ENCODE peak calls at places on chromosomes 16 and 17, in nine cellular contexts. One of them, this sample, is unnamed. For H3K4me1 and H3K9me3, the result is how much of the 10 kb centered on the place peaks cover.

GRCh38 chr16:19959736-19960135 is 75.1 kb upstream of the GPRC5B start:
- DNase-seq in fibroblast of lung: no peak
- DNase-seq in body of pancreas: no peak
- DNase-seq in Peyer's patch: no peak
- DNase-seq in IMR-90: no peak
- DNase-seq in tibial artery: no peak
- DNase-seq in sigmoid colon: no peak
- DNase-seq in left ventricle myocardium inferior: no peak
- DNase-seq in heart left ventricle: no peak
- DNase-seq in this sample: no peak

GRCh38 chr17:77286641-77287431 is 146.1 kb downstream of the SEC14L1 start:
- DNase-seq in fibroblast of lung: peak
- DNase-seq in body of pancreas: peak
- DNase-seq in Peyer's patch: peak
- DNase-seq in IMR-90: peak
- DNase-seq in tibial artery: no peak
- DNase-seq in sigmoid colon: peak
- DNase-seq in left ventricle myocardium inferior: peak
- DNase-seq in heart left ventricle: peak
- DNase-seq in this sample: peak

GRCh38 chr16:85390511-85391174 is 222.5 kb upstream of the GSE1 start:
- DNase-seq in fibroblast of lung: peak
- DNase-seq in body of pancreas: peak
- DNase-seq in Peyer's patch: peak
- DNase-seq in IMR-90: peak
- DNase-seq in tibial artery: peak
- DNase-seq in sigmoid colon: peak
- DNase-seq in left ventricle myocardium inferior: peak
- DNase-seq in heart left ventricle: peak
- DNase-seq in this sample: peak

GRCh38 chr16:66873685-66874055 is 6.6 kb upstream of the PDP2 start:
- DNase-seq in fibroblast of lung: no peak
- DNase-seq in body of pancreas: no peak
- DNase-seq in Peyer's patch: no peak
- DNase-seq in IMR-90: no peak
- DNase-seq in tibial artery: no peak
- DNase-seq in sigmoid colon: no peak
- DNase-seq in left ventricle myocardium inferior: no peak
- DNase-seq in heart left ventricle: no peak
- DNase-seq in this sample: no peak

GRCh38 chr16:68373528-68374250 is 62.9 kb downstream of the PRMT7 start:
- DNase-seq in fibroblast of lung: no peak
- DNase-seq in body of pancreas: no peak
- DNase-seq in Peyer's patch: no peak
- DNase-seq in IMR-90: no peak
- DNase-seq in tibial artery: no peak
- DNase-seq in sigmoid colon: no peak
- DNase-seq in left ventricle myocardium inferior: no peak
- DNase-seq in heart left ventricle: no peak
- DNase-seq in this sample: no peak

GRCh38 chr17:29587591-29587990 is 1.9 kb downstream of the GIT1 start:
- DNase-seq in fibroblast of lung: no peak
- DNase-seq in body of pancreas: no peak
- DNase-seq in Peyer's patch: no peak
- DNase-seq in IMR-90: no peak
- DNase-seq in tibial artery: no peak
- DNase-seq in sigmoid colon: no peak
- DNase-seq in left ventricle myocardium inferior: no peak
- DNase-seq in heart left ventricle: peak
- DNase-seq in this sample: no peak

GRCh38 chr16:12059216-12059769 is 82.8 kb downstream of the SNX29 start:
- DNase-seq in fibroblast of lung: no peak
- DNase-seq in body of pancreas: no peak
- DNase-seq in Peyer's patch: no peak
- DNase-seq in IMR-90: no peak
- DNase-seq in tibial artery: no peak
- DNase-seq in sigmoid colon: no peak
- DNase-seq in left ventricle myocardium inferior: peak
- DNase-seq in heart left ventricle: peak
- DNase-seq in this sample: no peak

GRCh38 chr17:40283662-40284061 is 4.0 kb upstream of the CDC6 start:
- DNase-seq in fibroblast of lung: peak
- DNase-seq in body of pancreas: no peak
- DNase-seq in Peyer's patch: no peak
- DNase-seq in IMR-90: peak
- DNase-seq in tibial artery: no peak
- DNase-seq in sigmoid colon: no peak
- DNase-seq in left ventricle myocardium inferior: no peak
- DNase-seq in heart left ventricle: no peak
- DNase-seq in this sample: no peak

GRCh38 chr17:35214192-35214591 is 20.0 kb upstream of the SLC35G3 start:
- DNase-seq in fibroblast of lung: no peak
- DNase-seq in body of pancreas: no peak
- DNase-seq in Peyer's patch: no peak
- DNase-seq in IMR-90: no peak
- DNase-seq in tibial artery: no peak
- DNase-seq in sigmoid colon: no peak
- DNase-seq in left ventricle myocardium inferior: no peak
- DNase-seq in heart left ventricle: no peak
- DNase-seq in this sample: no peak

GRCh38 chr16:11796227-11797165 is 562 bp downstream of the ZC3H7A start:
- DNase-seq in fibroblast of lung: peak
- DNase-seq in body of pancreas: peak
- DNase-seq in Peyer's patch: peak
- DNase-seq in IMR-90: peak
- DNase-seq in tibial artery: peak
- DNase-seq in sigmoid colon: peak
- DNase-seq in left ventricle myocardium inferior: peak
- DNase-seq in heart left ventricle: peak
- DNase-seq in this sample: peak

GRCh38 chr17:8289103-8289397 is 580 bp downstream of the RANGRF start:
- DNase-seq in fibroblast of lung: no peak
- DNase-seq in body of pancreas: no peak
- DNase-seq in Peyer's patch: no peak
- DNase-seq in IMR-90: no peak
- DNase-seq in tibial artery: peak
- DNase-seq in sigmoid colon: no peak
- DNase-seq in left ventricle myocardium inferior: peak
- DNase-seq in heart left ventricle: no peak
- DNase-seq in this sample: no peak

GRCh38 chr16:50643192-50643591 is 37.9 kb downstream of the SNX20 start:
- DNase-seq in fibroblast of lung: no peak
- DNase-seq in body of pancreas: no peak
- DNase-seq in Peyer's patch: no peak
- DNase-seq in IMR-90: no peak
- DNase-seq in tibial artery: no peak
- DNase-seq in sigmoid colon: no peak
- DNase-seq in left ventricle myocardium inferior: no peak
- DNase-seq in heart left ventricle: no peak
- DNase-seq in this sample: no peak

GRCh38 chr17:43040655-43041054 is 15.6 kb downstream of the RND2 start:
- DNase-seq in fibroblast of lung: no peak
- DNase-seq in body of pancreas: no peak
- DNase-seq in Peyer's patch: no peak
- DNase-seq in IMR-90: no peak
- DNase-seq in tibial artery: no peak
- DNase-seq in sigmoid colon: no peak
- DNase-seq in left ventricle myocardium inferior: no peak
- DNase-seq in heart left ventricle: no peak
- DNase-seq in this sample: no peak

GRCh38 chr17:83081561-83082201 is 2.3 kb downstream of the METRNL start:
- DNase-seq in fibroblast of lung: peak
- DNase-seq in body of pancreas: no peak
- DNase-seq in Peyer's patch: peak
- DNase-seq in IMR-90: peak
- DNase-seq in tibial artery: peak
- DNase-seq in sigmoid colon: peak
- DNase-seq in left ventricle myocardium inferior: no peak
- DNase-seq in heart left ventricle: no peak
- DNase-seq in this sample: peak

GRCh38 chr17:83082435-83082834 is 3.0 kb downstream of the METRNL start:
- DNase-seq in fibroblast of lung: no peak
- DNase-seq in body of pancreas: no peak
- DNase-seq in Peyer's patch: no peak
- DNase-seq in IMR-90: no peak
- DNase-seq in tibial artery: no peak
- DNase-seq in sigmoid colon: no peak
- DNase-seq in left ventricle myocardium inferior: no peak
- DNase-seq in heart left ventricle: no peak
- DNase-seq in this sample: no peak

GRCh38 chr17:83084214-83084613 is 4.8 kb downstream of the METRNL start:
- DNase-seq in fibroblast of lung: no peak
- DNase-seq in body of pancreas: no peak
- DNase-seq in Peyer's patch: no peak
- DNase-seq in IMR-90: no peak
- DNase-seq in tibial artery: no peak
- DNase-seq in sigmoid colon: no peak
- DNase-seq in left ventricle myocardium inferior: no peak
- DNase-seq in heart left ventricle: no peak
- DNase-seq in this sample: no peak

GRCh38 chr17:83083368-83084201 is 4.2 kb downstream of the METRNL start:
- DNase-seq in fibroblast of lung: peak
- DNase-seq in body of pancreas: no peak
- DNase-seq in Peyer's patch: no peak
- DNase-seq in IMR-90: peak
- DNase-seq in tibial artery: peak
- DNase-seq in sigmoid colon: peak
- DNase-seq in left ventricle myocardium inferior: no peak
- DNase-seq in heart left ventricle: no peak
- DNase-seq in this sample: no peak

GRCh38 chr17:83082899-83083367 is 3.5 kb downstream of the METRNL start:
- DNase-seq in fibroblast of lung: no peak
- DNase-seq in body of pancreas: no peak
- DNase-seq in Peyer's patch: no peak
- DNase-seq in IMR-90: no peak
- DNase-seq in tibial artery: no peak
- DNase-seq in sigmoid colon: no peak
- DNase-seq in left ventricle myocardium inferior: no peak
- DNase-seq in heart left ventricle: no peak
- DNase-seq in this sample: no peak
- H3K4me1 ChIP-seq in fibroblast of lung: under half
- H3K4me1 ChIP-seq in body of pancreas: under half
- H3K4me1 ChIP-seq in Peyer's patch: under half
- H3K4me1 ChIP-seq in IMR-90: half or more
- H3K4me1 ChIP-seq in tibial artery: under half
- H3K4me1 ChIP-seq in sigmoid colon: under half
- H3K4me1 ChIP-seq in left ventricle myocardium inferior: half or more
- H3K4me1 ChIP-seq in heart left ventricle: half or more
- H3K4me1 ChIP-seq in this sample: under half

GRCh38 chr16:35154627-35155026 is 1695.2 kb downstream of the TP53TG3F start:
- DNase-seq in fibroblast of lung: no peak
- DNase-seq in body of pancreas: no peak
- DNase-seq in Peyer's patch: no peak
- DNase-seq in IMR-90: no peak
- DNase-seq in tibial artery: no peak
- DNase-seq in sigmoid colon: no peak
- DNase-seq in left ventricle myocardium inferior: no peak
- DNase-seq in heart left ventricle: no peak
- DNase-seq in this sample: no peak
- H3K9me3 ChIP-seq in fibroblast of lung: under half
- H3K9me3 ChIP-seq in body of pancreas: under half
- H3K9me3 ChIP-seq in Peyer's patch: under half
- H3K9me3 ChIP-seq in IMR-90: under half
- H3K9me3 ChIP-seq in tibial artery: under half
- H3K9me3 ChIP-seq in sigmoid colon: under half
- H3K9me3 ChIP-seq in left ventricle myocardium inferior: under half
- H3K9me3 ChIP-seq in heart left ventricle: under half
- H3K9me3 ChIP-seq in this sample: under half

DNA sequence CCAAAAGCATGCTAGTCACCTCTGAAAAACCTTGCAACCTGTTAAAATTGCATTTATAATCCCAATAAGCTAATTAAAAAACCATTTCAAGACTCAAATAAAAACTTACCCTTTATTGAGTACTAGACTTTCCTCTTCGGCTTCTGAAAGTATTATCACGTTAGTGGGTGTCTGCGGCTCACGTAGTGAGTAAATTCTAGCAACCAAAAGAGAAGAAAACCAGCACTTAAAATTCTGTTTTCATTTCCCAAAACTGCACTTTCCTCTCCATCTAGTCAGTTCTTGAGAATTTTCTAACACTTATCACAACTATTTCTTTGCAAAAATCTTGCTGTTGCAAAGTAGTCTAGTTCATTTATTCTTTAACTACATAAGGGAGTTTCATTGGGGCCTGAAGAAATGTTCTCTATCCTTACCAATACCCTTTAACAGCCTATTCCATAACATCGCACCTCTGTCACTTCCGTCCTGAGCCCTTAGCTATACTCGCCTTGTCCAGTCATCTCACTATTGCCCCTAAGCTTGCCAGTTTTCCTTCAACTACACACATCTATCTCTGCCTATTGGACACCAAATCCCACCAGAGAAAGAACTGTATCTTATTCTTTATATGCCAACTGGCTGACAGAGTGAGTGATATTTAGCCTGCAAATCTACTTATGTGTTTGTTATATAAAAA is 8.7 kb downstream of the NUP88 start:
- DNase-seq in fibroblast of lung: no peak
- DNase-seq in body of pancreas: no peak
- DNase-seq in Peyer's patch: no peak
- DNase-seq in IMR-90: no peak
- DNase-seq in tibial artery: no peak
- DNase-seq in sigmoid colon: no peak
- DNase-seq in left ventricle myocardium inferior: no peak
- DNase-seq in heart left ventricle: no peak
- DNase-seq in this sample: no peak
- H3K4me3 ChIP-seq in fibroblast of lung: no peak
- H3K4me3 ChIP-seq in body of pancreas: no peak
- H3K4me3 ChIP-seq in Peyer's patch: no peak
- H3K4me3 ChIP-seq in IMR-90: no peak
- H3K4me3 ChIP-seq in tibial artery: no peak
- H3K4me3 ChIP-seq in sigmoid colon: no peak
- H3K4me3 ChIP-seq in left ventricle myocardium inferior: no peak
- H3K4me3 ChIP-seq in heart left ventricle: no peak
- H3K4me3 ChIP-seq in this sample: no peak

GRCh38 chr16:57187508-57187854 is 1.4 kb downstream of the RSPRY1 start:
- DNase-seq in fibroblast of lung: no peak
- DNase-seq in body of pancreas: no peak
- DNase-seq in Peyer's patch: no peak
- DNase-seq in IMR-90: no peak
- DNase-seq in tibial artery: no peak
- DNase-seq in sigmoid colon: no peak
- DNase-seq in left ventricle myocardium inferior: no peak
- DNase-seq in heart left ventricle: no peak
- DNase-seq in this sample: no peak

GRCh38 chr16:57186630-57187507 is 740 bp downstream of the RSPRY1 start:
- DNase-seq in fibroblast of lung: peak
- DNase-seq in body of pancreas: peak
- DNase-seq in Peyer's patch: peak
- DNase-seq in IMR-90: no peak
- DNase-seq in tibial artery: peak
- DNase-seq in sigmoid colon: no peak
- DNase-seq in left ventricle myocardium inferior: no peak
- DNase-seq in heart left ventricle: no peak
- DNase-seq in this sample: no peak

GRCh38 chr16:57191056-57191536 is 5.0 kb downstream of the RSPRY1 start:
- DNase-seq in fibroblast of lung: peak
- DNase-seq in body of pancreas: no peak
- DNase-seq in Peyer's patch: no peak
- DNase-seq in IMR-90: peak
- DNase-seq in tibial artery: no peak
- DNase-seq in sigmoid colon: no peak
- DNase-seq in left ventricle myocardium inferior: no peak
- DNase-seq in heart left ventricle: no peak
- DNase-seq in this sample: no peak

GRCh38 chr16:57190136-57190535 is 4.0 kb downstream of the RSPRY1 start:
- DNase-seq in fibroblast of lung: no peak
- DNase-seq in body of pancreas: no peak
- DNase-seq in Peyer's patch: no peak
- DNase-seq in IMR-90: no peak
- DNase-seq in tibial artery: no peak
- DNase-seq in sigmoid colon: no peak
- DNase-seq in left ventricle myocardium inferior: no peak
- DNase-seq in heart left ventricle: no peak
- DNase-seq in this sample: no peak

GRCh38 chr16:57188711-57189002 is 2.5 kb downstream of the RSPRY1 start:
- DNase-seq in fibroblast of lung: no peak
- DNase-seq in body of pancreas: no peak
- DNase-seq in Peyer's patch: no peak
- DNase-seq in IMR-90: no peak
- DNase-seq in tibial artery: no peak
- DNase-seq in sigmoid colon: no peak
- DNase-seq in left ventricle myocardium inferior: no peak
- DNase-seq in heart left ventricle: no peak
- DNase-seq in this sample: no peak
- H3K4me1 ChIP-seq in fibroblast of lung: under half
- H3K4me1 ChIP-seq in body of pancreas: under half
- H3K4me1 ChIP-seq in Peyer's patch: under half
- H3K4me1 ChIP-seq in IMR-90: under half
- H3K4me1 ChIP-seq in tibial artery: under half
- H3K4me1 ChIP-seq in sigmoid colon: half or more
- H3K4me1 ChIP-seq in left ventricle myocardium inferior: half or more
- H3K4me1 ChIP-seq in heart left ventricle: under half
- H3K4me1 ChIP-seq in this sample: under half

This sample was measured in gastrocnemius medialis.